ENCODE peak calls at places on chromosomes 16 and 17, in nine cellular contexts. One of them, this sample, is unnamed.
A peak's percentile ranks its signal among the peaks of the same experiment; 100 is the strongest.

GRCh38 chr17:47730681-47731080 is 2.4 kb upstream of the TBX21 start:
- DNase-seq in BE2C: no peak
- DNase-seq in left lung: no peak
- DNase-seq in Ammon's horn: no peak
- DNase-seq in H9: peak; percentile 17
- DNase-seq in GM12892: no peak
- DNase-seq in progenitor cell of endocrine pancreas: no peak
- DNase-seq in KBM-7: no peak
- DNase-seq in small intestine: no peak
- DNase-seq in this sample: no peak

GRCh38 chr16:19138601-19139000 is 24.8 kb downstream of the ITPRIPL2 start:
- DNase-seq in left lung: peak; percentile 71
- DNase-seq in small intestine: no peak
- DNase-seq in H9: no peak
- DNase-seq in Ammon's horn: no peak
- DNase-seq in GM12892: no peak
- DNase-seq in KBM-7: peak; percentile 61
- DNase-seq in BE2C: no peak
- DNase-seq in progenitor cell of endocrine pancreas: no peak
- DNase-seq in this sample: no peak

GRCh38 chr17:60327122-60327869 is 64.6 kb downstream of the USP32 start:
- DNase-seq in small intestine: no peak
- DNase-seq in left lung: no peak
- DNase-seq in progenitor cell of endocrine pancreas: no peak
- DNase-seq in H9: peak; percentile 83
- DNase-seq in Ammon's horn: peak; percentile 84
- DNase-seq in KBM-7: no peak
- DNase-seq in BE2C: peak; percentile 83
- DNase-seq in GM12892: no peak
- DNase-seq in this sample: no peak

GRCh38 chr17:14717849-14718248 is 417.0 kb downstream of the HS3ST3B1 start:
- DNase-seq in progenitor cell of endocrine pancreas: no peak
- DNase-seq in BE2C: no peak
- DNase-seq in left lung: no peak
- DNase-seq in KBM-7: no peak
- DNase-seq in small intestine: no peak
- DNase-seq in H9: no peak
- DNase-seq in Ammon's horn: no peak
- DNase-seq in GM12892: no peak
- DNase-seq in this sample: no peak

GRCh38 chr16:79767597-79768280 is 167.2 kb upstream of the MAF start:
- DNase-seq in progenitor cell of endocrine pancreas: no peak
- DNase-seq in BE2C: no peak
- DNase-seq in H9: no peak
- DNase-seq in GM12892: no peak
- DNase-seq in small intestine: peak; percentile 81
- DNase-seq in Ammon's horn: peak; percentile 41
- DNase-seq in KBM-7: no peak
- DNase-seq in left lung: no peak
- DNase-seq in this sample: no peak

GRCh38 chr17:8387914-8388651 is 5.1 kb upstream of the RPL26 start:
- DNase-seq in BE2C: no peak
- DNase-seq in KBM-7: no peak
- DNase-seq in H9: no peak
- DNase-seq in GM12892: no peak
- DNase-seq in Ammon's horn: no peak
- DNase-seq in small intestine: no peak
- DNase-seq in left lung: no peak
- DNase-seq in progenitor cell of endocrine pancreas: no peak
- DNase-seq in this sample: no peak

GRCh38 chr16:15757075-15757386 is 99.8 kb downstream of the MYH11 start:
- DNase-seq in small intestine: no peak
- DNase-seq in left lung: no peak
- DNase-seq in BE2C: no peak
- DNase-seq in progenitor cell of endocrine pancreas: no peak
- DNase-seq in GM12892: no peak
- DNase-seq in Ammon's horn: no peak
- DNase-seq in H9: no peak
- DNase-seq in KBM-7: no peak
- DNase-seq in this sample: no peak

GRCh38 chr16:73037331-73037745 is 10.6 kb downstream of the ZFHX3 start:
- DNase-seq in KBM-7: peak; percentile 19
- DNase-seq in Ammon's horn: no peak
- DNase-seq in BE2C: peak; percentile 47
- DNase-seq in small intestine: no peak
- DNase-seq in progenitor cell of endocrine pancreas: no peak
- DNase-seq in GM12892: no peak
- DNase-seq in left lung: peak; percentile 44
- DNase-seq in H9: no peak
- DNase-seq in this sample: no peak

GRCh38 chr16:53600076-53600475 is 97.1 kb upstream of the AKTIP start:
- DNase-seq in progenitor cell of endocrine pancreas: no peak
- DNase-seq in Ammon's horn: no peak
- DNase-seq in left lung: no peak
- DNase-seq in H9: no peak
- DNase-seq in KBM-7: no peak
- DNase-seq in BE2C: no peak
- DNase-seq in small intestine: no peak
- DNase-seq in GM12892: no peak
- DNase-seq in this sample: no peak

GRCh38 chr16:85542548-85542927 is 70.6 kb upstream of the GSE1 start:
- DNase-seq in Ammon's horn: no peak
- DNase-seq in BE2C: no peak
- DNase-seq in progenitor cell of endocrine pancreas: no peak
- DNase-seq in small intestine: no peak
- DNase-seq in KBM-7: no peak
- DNase-seq in H9: no peak
- DNase-seq in left lung: no peak
- DNase-seq in GM12892: no peak
- DNase-seq in this sample: no peak

GRCh38 chr16:78642621-78643285 is 543.3 kb downstream of the WWOX start:
- DNase-seq in KBM-7: no peak
- DNase-seq in GM12892: no peak
- DNase-seq in H9: no peak
- DNase-seq in progenitor cell of endocrine pancreas: no peak
- DNase-seq in left lung: no peak
- DNase-seq in Ammon's horn: no peak
- DNase-seq in small intestine: no peak
- DNase-seq in BE2C: no peak
- DNase-seq in this sample: no peak

GRCh38 chr16:85929259-85929704 is 30.3 kb downstream of the IRF8 start:
- DNase-seq in progenitor cell of endocrine pancreas: no peak
- DNase-seq in left lung: no peak
- DNase-seq in small intestine: peak; percentile 52
- DNase-seq in Ammon's horn: no peak
- DNase-seq in H9: no peak
- DNase-seq in GM12892: no peak
- DNase-seq in KBM-7: no peak
- DNase-seq in BE2C: no peak
- DNase-seq in this sample: no peak

GRCh38 chr17:36901506-36901905 is 35.8 kb upstream of the LHX1 start:
- DNase-seq in GM12892: no peak
- DNase-seq in BE2C: no peak
- DNase-seq in KBM-7: no peak
- DNase-seq in Ammon's horn: no peak
- DNase-seq in left lung: no peak
- DNase-seq in small intestine: no peak
- DNase-seq in H9: peak; percentile 83
- DNase-seq in progenitor cell of endocrine pancreas: no peak
- DNase-seq in this sample: no peak

GRCh38 chr17:70099267-70099666 is 24.2 kb downstream of the KCNJ16 start:
- DNase-seq in small intestine: no peak
- DNase-seq in BE2C: no peak
- DNase-seq in Ammon's horn: no peak
- DNase-seq in left lung: no peak
- DNase-seq in KBM-7: no peak
- DNase-seq in GM12892: no peak
- DNase-seq in progenitor cell of endocrine pancreas: no peak
- DNase-seq in H9: no peak
- DNase-seq in this sample: peak; percentile 45

GRCh38 chr17:81310963-81311550 is 15.9 kb upstream of the SLC38A10 start:
- DNase-seq in progenitor cell of endocrine pancreas: no peak
- DNase-seq in H9: no peak
- DNase-seq in KBM-7: no peak
- DNase-seq in left lung: no peak
- DNase-seq in BE2C: peak; percentile 52
- DNase-seq in small intestine: no peak
- DNase-seq in Ammon's horn: no peak
- DNase-seq in GM12892: no peak
- DNase-seq in this sample: no peak

GRCh38 chr17:73388578-73388905 is 76.7 kb upstream of the CDC42EP4 start:
- DNase-seq in KBM-7: no peak
- DNase-seq in left lung: no peak
- DNase-seq in H9: no peak
- DNase-seq in small intestine: no peak
- DNase-seq in progenitor cell of endocrine pancreas: no peak
- DNase-seq in Ammon's horn: no peak
- DNase-seq in GM12892: no peak
- DNase-seq in BE2C: no peak
- DNase-seq in this sample: no peak

GRCh38 chr17:28480278-28480677 is 6.8 kb downstream of the SLC13A2 start:
- DNase-seq in BE2C: no peak
- DNase-seq in KBM-7: no peak
- DNase-seq in progenitor cell of endocrine pancreas: no peak
- DNase-seq in Ammon's horn: no peak
- DNase-seq in H9: no peak
- DNase-seq in small intestine: peak; percentile 97
- DNase-seq in left lung: no peak
- DNase-seq in GM12892: no peak
- DNase-seq in this sample: no peak

GRCh38 chr16:66690106-66690847 is 6.3 kb downstream of the CMTM4 start:
- DNase-seq in BE2C: no peak
- DNase-seq in H9: no peak
- DNase-seq in KBM-7: no peak
- DNase-seq in GM12892: no peak
- DNase-seq in Ammon's horn: peak; percentile 65
- DNase-seq in left lung: no peak
- DNase-seq in small intestine: no peak
- DNase-seq in progenitor cell of endocrine pancreas: no peak
- DNase-seq in this sample: no peak

GRCh38 chr17:32019228-32019627 is 12.0 kb downstream of the LRRC37B start:
- DNase-seq in small intestine: no peak
- DNase-seq in progenitor cell of endocrine pancreas: no peak
- DNase-seq in H9: no peak
- DNase-seq in Ammon's horn: no peak
- DNase-seq in left lung: no peak
- DNase-seq in BE2C: no peak
- DNase-seq in GM12892: no peak
- DNase-seq in KBM-7: no peak
- DNase-seq in this sample: no peak

GRCh38 chr16:13896543-13897182 is 23.3 kb upstream of the ERCC4 start:
- DNase-seq in small intestine: no peak
- DNase-seq in Ammon's horn: no peak
- DNase-seq in GM12892: no peak
- DNase-seq in left lung: no peak
- DNase-seq in progenitor cell of endocrine pancreas: no peak
- DNase-seq in KBM-7: peak; percentile 5
- DNase-seq in H9: no peak
- DNase-seq in BE2C: no peak
- DNase-seq in this sample: no peak

GRCh38 chr17:80026359-80027042 is 9.2 kb downstream of the TBC1D16 start:
- DNase-seq in GM12892: no peak
- DNase-seq in small intestine: peak; percentile 68
- DNase-seq in H9: no peak
- DNase-seq in KBM-7: no peak
- DNase-seq in Ammon's horn: no peak
- DNase-seq in BE2C: no peak
- DNase-seq in left lung: no peak
- DNase-seq in progenitor cell of endocrine pancreas: no peak
- DNase-seq in this sample: no peak

GRCh38 chr16:31344712-31345111 is 10.3 kb upstream of the ITGAX start:
- DNase-seq in GM12892: no peak
- DNase-seq in KBM-7: no peak
- DNase-seq in small intestine: no peak
- DNase-seq in progenitor cell of endocrine pancreas: no peak
- DNase-seq in Ammon's horn: no peak
- DNase-seq in left lung: no peak
- DNase-seq in H9: no peak
- DNase-seq in BE2C: no peak
- DNase-seq in this sample: no peak

GRCh38 chr16:57604177-57604576 is 24.3 kb upstream of the ADGRG1 start:
- DNase-seq in KBM-7: no peak
- DNase-seq in small intestine: no peak
- DNase-seq in progenitor cell of endocrine pancreas: no peak
- DNase-seq in Ammon's horn: no peak
- DNase-seq in GM12892: no peak
- DNase-seq in H9: no peak
- DNase-seq in left lung: peak; percentile 13
- DNase-seq in BE2C: no peak
- DNase-seq in this sample: no peak

GRCh38 chr17:81094744-81095607 is 60.0 kb downstream of the BAIAP2 start:
- DNase-seq in left lung: peak; percentile 83
- DNase-seq in progenitor cell of endocrine pancreas: peak; percentile 44
- DNase-seq in small intestine: peak; percentile 75
- DNase-seq in GM12892: no peak
- DNase-seq in H9: peak; percentile 86
- DNase-seq in BE2C: peak; percentile 77
- DNase-seq in Ammon's horn: peak; percentile 91
- DNase-seq in KBM-7: peak; percentile 95
- DNase-seq in this sample: no peak

GRCh38 chr17:70622382-70623260 is 453.3 kb downstream of the KCNJ2 start:
- DNase-seq in BE2C: peak; percentile 67
- DNase-seq in left lung: peak; percentile 44
- DNase-seq in H9: peak; percentile 76
- DNase-seq in GM12892: no peak
- DNase-seq in KBM-7: peak; percentile 42
- DNase-seq in Ammon's horn: peak; percentile 87
- DNase-seq in small intestine: no peak
- DNase-seq in progenitor cell of endocrine pancreas: peak; percentile 33
- DNase-seq in this sample: peak; percentile 19

GRCh38 chr16:30721167-30721566 is 22.2 kb downstream of the SRCAP start:
- DNase-seq in BE2C: no peak
- DNase-seq in progenitor cell of endocrine pancreas: no peak
- DNase-seq in KBM-7: no peak
- DNase-seq in H9: no peak
- DNase-seq in Ammon's horn: no peak
- DNase-seq in small intestine: no peak
- DNase-seq in left lung: no peak
- DNase-seq in GM12892: no peak
- DNase-seq in this sample: no peak

GRCh38 chr17:82917656-82918345 is 78.0 kb upstream of the ZNF750 start:
- DNase-seq in BE2C: peak; percentile 51
- DNase-seq in GM12892: no peak
- DNase-seq in Ammon's horn: no peak
- DNase-seq in KBM-7: peak; percentile 73
- DNase-seq in H9: peak; percentile 69
- DNase-seq in small intestine: no peak
- DNase-seq in progenitor cell of endocrine pancreas: no peak
- DNase-seq in left lung: no peak
- DNase-seq in this sample: no peak

GRCh38 chr16:4307215-4308037 is 8.4 kb upstream of the GLIS2 start:
- DNase-seq in KBM-7: peak; percentile 96
- DNase-seq in small intestine: peak; percentile 93
- DNase-seq in GM12892: peak; percentile 97
- DNase-seq in BE2C: peak; percentile 97
- DNase-seq in H9: peak; percentile 96
- DNase-seq in progenitor cell of endocrine pancreas: peak; percentile 91
- DNase-seq in left lung: peak; percentile 96
- DNase-seq in Ammon's horn: peak; percentile 90
- DNase-seq in this sample: peak; percentile 89

GRCh38 chr16:27355610-27356009 is 41.8 kb downstream of the IL4R start:
- DNase-seq in GM12892: no peak
- DNase-seq in Ammon's horn: peak; percentile 26
- DNase-seq in progenitor cell of endocrine pancreas: no peak
- DNase-seq in left lung: no peak
- DNase-seq in H9: peak; percentile 84
- DNase-seq in KBM-7: peak; percentile 75
- DNase-seq in small intestine: peak; percentile 25
- DNase-seq in BE2C: no peak
- DNase-seq in this sample: no peak

GRCh38 chr16:31876955-31877828 is 3.6 kb downstream of the ZNF267 start:
- DNase-seq in Ammon's horn: no peak
- DNase-seq in left lung: no peak
- DNase-seq in small intestine: peak; percentile 43
- DNase-seq in BE2C: no peak
- DNase-seq in H9: no peak
- DNase-seq in progenitor cell of endocrine pancreas: no peak
- DNase-seq in KBM-7: no peak
- DNase-seq in GM12892: no peak
- DNase-seq in this sample: no peak

GRCh38 chr16:74700206-74701040 is at the start of gene MLKL:
- DNase-seq in small intestine: peak; percentile 71
- DNase-seq in left lung: peak; percentile 77
- DNase-seq in progenitor cell of endocrine pancreas: no peak
- DNase-seq in Ammon's horn: peak; percentile 45
- DNase-seq in BE2C: peak; percentile 48
- DNase-seq in H9: peak; percentile 54
- DNase-seq in GM12892: peak; percentile 50
- DNase-seq in KBM-7: peak; percentile 86
- DNase-seq in this sample: peak; percentile 67

This sample was measured in KG1.